ENCODE peak calls at places on chromosome 7, in seven cellular contexts. One of them, this sample, is unnamed.

GRCh38 chr7:99019523-99020412 is 124.1 kb downstream of the SMURF1 start:
- DNase-seq in CD8-positive, alpha-beta memory T cell: no peak
- DNase-seq in Peyer's patch: peak
- DNase-seq in cardiac muscle cell: no peak
- DNase-seq in aorta: peak
- DNase-seq in GM23248: no peak
- DNase-seq in fibroblast of the aortic adventitia: no peak
- DNase-seq in this sample: peak

GRCh38 chr7:22765609-22766008 is 38.6 kb downstream of the IL6 start:
- DNase-seq in CD8-positive, alpha-beta memory T cell: no peak
- DNase-seq in Peyer's patch: no peak
- DNase-seq in cardiac muscle cell: no peak
- DNase-seq in aorta: no peak
- DNase-seq in GM23248: no peak
- DNase-seq in fibroblast of the aortic adventitia: no peak
- DNase-seq in this sample: no peak

GRCh38 chr7:36904802-36905201 is 180.5 kb upstream of the AOAH start:
- DNase-seq in CD8-positive, alpha-beta memory T cell: no peak
- DNase-seq in Peyer's patch: no peak
- DNase-seq in cardiac muscle cell: no peak
- DNase-seq in aorta: no peak
- DNase-seq in GM23248: no peak
- DNase-seq in fibroblast of the aortic adventitia: no peak
- DNase-seq in this sample: no peak

GRCh38 chr7:66099551-66100407 is 14.9 kb upstream of the CRCP start:
- DNase-seq in CD8-positive, alpha-beta memory T cell: peak
- DNase-seq in Peyer's patch: peak
- DNase-seq in cardiac muscle cell: peak
- DNase-seq in aorta: peak
- DNase-seq in GM23248: peak
- DNase-seq in fibroblast of the aortic adventitia: peak
- DNase-seq in this sample: peak

GRCh38 chr7:82816272-82816671 is 346.4 kb downstream of the PCLO start:
- DNase-seq in CD8-positive, alpha-beta memory T cell: no peak
- DNase-seq in Peyer's patch: no peak
- DNase-seq in cardiac muscle cell: no peak
- DNase-seq in aorta: no peak
- DNase-seq in GM23248: peak
- DNase-seq in fibroblast of the aortic adventitia: no peak
- DNase-seq in this sample: no peak

GRCh38 chr7:87599336-87599735 is 1.3 kb downstream of the ABCB1 start:
- DNase-seq in CD8-positive, alpha-beta memory T cell: peak
- DNase-seq in Peyer's patch: peak
- DNase-seq in cardiac muscle cell: no peak
- DNase-seq in aorta: peak
- DNase-seq in GM23248: no peak
- DNase-seq in fibroblast of the aortic adventitia: no peak
- DNase-seq in this sample: no peak

GRCh38 chr7:73725703-73726466 is 6.4 kb upstream of the STX1A start:
- DNase-seq in CD8-positive, alpha-beta memory T cell: peak
- DNase-seq in Peyer's patch: peak
- DNase-seq in cardiac muscle cell: peak
- DNase-seq in aorta: peak
- DNase-seq in GM23248: peak
- DNase-seq in fibroblast of the aortic adventitia: peak
- DNase-seq in this sample: no peak

GRCh38 chr7:116341222-116341907 is 131.0 kb downstream of the TES start:
- DNase-seq in CD8-positive, alpha-beta memory T cell: no peak
- DNase-seq in Peyer's patch: no peak
- DNase-seq in cardiac muscle cell: peak
- DNase-seq in aorta: no peak
- DNase-seq in GM23248: peak
- DNase-seq in fibroblast of the aortic adventitia: no peak
- DNase-seq in this sample: no peak

GRCh38 chr7:91674470-91674869 is 206.0 kb downstream of the MTERF1 start:
- DNase-seq in CD8-positive, alpha-beta memory T cell: no peak
- DNase-seq in Peyer's patch: no peak
- DNase-seq in cardiac muscle cell: no peak
- DNase-seq in aorta: no peak
- DNase-seq in GM23248: no peak
- DNase-seq in fibroblast of the aortic adventitia: no peak
- DNase-seq in this sample: no peak

GRCh38 chr7:77811895-77812685 is 13.5 kb downstream of the PHTF2 start:
- DNase-seq in CD8-positive, alpha-beta memory T cell: no peak
- DNase-seq in Peyer's patch: no peak
- DNase-seq in cardiac muscle cell: peak
- DNase-seq in aorta: no peak
- DNase-seq in GM23248: peak
- DNase-seq in fibroblast of the aortic adventitia: peak
- DNase-seq in this sample: no peak

GRCh38 chr7:105389889-105390288 is 1.2 kb upstream of the SRPK2 start:
- DNase-seq in CD8-positive, alpha-beta memory T cell: no peak
- DNase-seq in Peyer's patch: no peak
- DNase-seq in cardiac muscle cell: no peak
- DNase-seq in aorta: no peak
- DNase-seq in GM23248: no peak
- DNase-seq in fibroblast of the aortic adventitia: no peak
- DNase-seq in this sample: no peak

GRCh38 chr7:55387062-55387965 is 22.2 kb downstream of the LANCL2 start:
- DNase-seq in CD8-positive, alpha-beta memory T cell: no peak
- DNase-seq in Peyer's patch: no peak
- DNase-seq in cardiac muscle cell: peak
- DNase-seq in aorta: no peak
- DNase-seq in GM23248: no peak
- DNase-seq in fibroblast of the aortic adventitia: peak
- DNase-seq in this sample: no peak

GRCh38 chr7:49295136-49295535 is 370.8 kb downstream of the CDC14C start:
- DNase-seq in CD8-positive, alpha-beta memory T cell: no peak
- DNase-seq in Peyer's patch: no peak
- DNase-seq in cardiac muscle cell: peak
- DNase-seq in aorta: no peak
- DNase-seq in GM23248: peak
- DNase-seq in fibroblast of the aortic adventitia: peak
- DNase-seq in this sample: no peak

GRCh38 chr7:25665346-25665745 is 437.1 kb upstream of the NPVF start:
- DNase-seq in CD8-positive, alpha-beta memory T cell: no peak
- DNase-seq in Peyer's patch: no peak
- DNase-seq in cardiac muscle cell: no peak
- DNase-seq in aorta: no peak
- DNase-seq in GM23248: peak
- DNase-seq in fibroblast of the aortic adventitia: no peak
- DNase-seq in this sample: no peak

GRCh38 chr7:15130666-15131541 is 228.4 kb upstream of the DGKB start:
- DNase-seq in CD8-positive, alpha-beta memory T cell: no peak
- DNase-seq in Peyer's patch: no peak
- DNase-seq in cardiac muscle cell: peak
- DNase-seq in aorta: no peak
- DNase-seq in GM23248: peak
- DNase-seq in fibroblast of the aortic adventitia: peak
- DNase-seq in this sample: no peak

GRCh38 chr7:32298403-32299132 is 191.6 kb downstream of the LSM5 start:
- DNase-seq in CD8-positive, alpha-beta memory T cell: no peak
- DNase-seq in Peyer's patch: no peak
- DNase-seq in cardiac muscle cell: peak
- DNase-seq in aorta: no peak
- DNase-seq in GM23248: peak
- DNase-seq in fibroblast of the aortic adventitia: no peak
- DNase-seq in this sample: no peak

GRCh38 chr7:137967143-137968018 is 34.5 kb downstream of the CREB3L2 start:
- DNase-seq in CD8-positive, alpha-beta memory T cell: no peak
- DNase-seq in Peyer's patch: no peak
- DNase-seq in cardiac muscle cell: peak
- DNase-seq in aorta: no peak
- DNase-seq in GM23248: peak
- DNase-seq in fibroblast of the aortic adventitia: no peak
- DNase-seq in this sample: no peak

GRCh38 chr7:87345166-87345927 is at the start of gene CROT:
- DNase-seq in CD8-positive, alpha-beta memory T cell: peak
- DNase-seq in Peyer's patch: peak
- DNase-seq in cardiac muscle cell: peak
- DNase-seq in aorta: peak
- DNase-seq in GM23248: peak
- DNase-seq in fibroblast of the aortic adventitia: peak
- DNase-seq in this sample: peak

GRCh38 chr7:134024729-134025128 is 102.4 kb upstream of the LRGUK start:
- DNase-seq in CD8-positive, alpha-beta memory T cell: no peak
- DNase-seq in Peyer's patch: no peak
- DNase-seq in cardiac muscle cell: peak
- DNase-seq in aorta: no peak
- DNase-seq in GM23248: no peak
- DNase-seq in fibroblast of the aortic adventitia: peak
- DNase-seq in this sample: no peak

GRCh38 chr7:94003446-94004023 is 620 bp downstream of the BET1 start:
- DNase-seq in CD8-positive, alpha-beta memory T cell: no peak
- DNase-seq in Peyer's patch: no peak
- DNase-seq in cardiac muscle cell: peak
- DNase-seq in aorta: no peak
- DNase-seq in GM23248: peak
- DNase-seq in fibroblast of the aortic adventitia: peak
- DNase-seq in this sample: no peak

GRCh38 chr7:155299539-155300202 is 2.0 kb downstream of the INSIG1 start:
- DNase-seq in CD8-positive, alpha-beta memory T cell: no peak
- DNase-seq in Peyer's patch: peak
- DNase-seq in cardiac muscle cell: no peak
- DNase-seq in aorta: no peak
- DNase-seq in GM23248: peak
- DNase-seq in fibroblast of the aortic adventitia: no peak
- DNase-seq in this sample: no peak

DNA sequence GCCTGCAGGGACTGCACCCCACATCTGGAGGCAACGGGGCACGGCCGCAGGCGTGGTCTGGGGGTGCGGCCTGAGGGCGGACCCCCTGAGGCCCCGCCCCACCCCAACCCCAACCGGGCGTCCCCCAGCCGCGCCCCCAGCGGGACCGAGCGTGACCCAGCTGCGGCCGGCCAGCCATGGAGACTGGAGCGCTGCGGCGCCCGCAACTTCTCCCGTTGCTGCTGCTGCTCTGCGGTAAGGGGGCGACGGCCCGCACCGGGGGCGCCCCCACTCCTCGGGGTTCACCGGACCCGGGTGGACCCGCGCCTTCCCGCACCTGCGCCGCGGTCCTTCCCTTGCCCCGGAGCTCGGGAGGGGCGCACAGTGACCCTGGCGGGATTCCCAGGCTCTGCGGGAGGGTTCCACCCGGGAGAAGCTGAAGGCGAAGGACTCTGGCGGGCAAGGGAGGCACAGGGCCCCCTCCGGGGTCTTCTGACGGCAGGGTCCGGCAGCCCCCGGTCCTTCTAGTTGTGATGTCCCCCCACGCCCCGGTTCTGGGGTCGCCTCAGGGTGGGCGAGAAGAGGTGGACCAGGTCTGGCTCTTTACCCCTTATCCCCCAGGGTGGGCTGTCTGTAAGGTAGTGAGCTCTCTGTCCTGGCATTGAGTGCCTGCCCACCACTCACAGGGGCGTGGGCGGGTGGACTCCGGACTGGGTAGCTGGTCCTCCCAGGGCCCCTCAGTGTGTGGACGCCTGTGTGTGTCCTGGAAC is at the start of gene RAMP3:
- DNase-seq in CD8-positive, alpha-beta memory T cell: no peak
- DNase-seq in Peyer's patch: no peak
- DNase-seq in cardiac muscle cell: no peak
- DNase-seq in aorta: peak
- DNase-seq in GM23248: peak
- DNase-seq in fibroblast of the aortic adventitia: no peak
- DNase-seq in this sample: peak
- H3K4me3 ChIP-seq in CD8-positive, alpha-beta memory T cell: no peak
- H3K4me3 ChIP-seq in Peyer's patch: peak
- H3K4me3 ChIP-seq in cardiac muscle cell: peak
- H3K4me3 ChIP-seq in aorta: no peak
- H3K4me3 ChIP-seq in GM23248: no peak
- H3K4me3 ChIP-seq in fibroblast of the aortic adventitia: no peak
- H3K4me3 ChIP-seq in this sample: peak

DNA sequence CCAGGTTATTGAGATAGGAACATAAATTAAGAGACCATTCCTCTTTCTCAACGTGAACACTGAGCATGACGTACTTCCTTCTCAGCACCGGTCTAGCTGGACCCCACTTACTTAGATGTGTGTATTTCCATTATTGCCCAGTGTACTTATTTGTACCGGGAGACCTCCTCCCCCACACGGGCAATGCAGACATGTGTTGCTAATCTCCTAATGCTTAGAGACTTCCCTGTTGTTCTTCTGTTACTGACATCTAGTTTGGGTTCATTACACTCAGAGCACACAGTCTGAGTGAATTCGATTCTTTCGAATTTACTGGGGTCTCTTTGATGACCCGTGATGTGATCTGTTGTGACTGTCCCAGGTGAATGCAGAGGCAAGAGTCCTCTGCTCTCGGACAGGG is 260.0 kb downstream of the MAD1L1 start:
- DNase-seq in CD8-positive, alpha-beta memory T cell: no peak
- DNase-seq in Peyer's patch: no peak
- DNase-seq in cardiac muscle cell: no peak
- DNase-seq in aorta: no peak
- DNase-seq in GM23248: no peak
- DNase-seq in fibroblast of the aortic adventitia: no peak
- DNase-seq in this sample: no peak
- H3K4me3 ChIP-seq in CD8-positive, alpha-beta memory T cell: no peak
- H3K4me3 ChIP-seq in Peyer's patch: no peak
- H3K4me3 ChIP-seq in cardiac muscle cell: no peak
- H3K4me3 ChIP-seq in aorta: no peak
- H3K4me3 ChIP-seq in GM23248: no peak
- H3K4me3 ChIP-seq in fibroblast of the aortic adventitia: no peak
- H3K4me3 ChIP-seq in this sample: no peak

DNA sequence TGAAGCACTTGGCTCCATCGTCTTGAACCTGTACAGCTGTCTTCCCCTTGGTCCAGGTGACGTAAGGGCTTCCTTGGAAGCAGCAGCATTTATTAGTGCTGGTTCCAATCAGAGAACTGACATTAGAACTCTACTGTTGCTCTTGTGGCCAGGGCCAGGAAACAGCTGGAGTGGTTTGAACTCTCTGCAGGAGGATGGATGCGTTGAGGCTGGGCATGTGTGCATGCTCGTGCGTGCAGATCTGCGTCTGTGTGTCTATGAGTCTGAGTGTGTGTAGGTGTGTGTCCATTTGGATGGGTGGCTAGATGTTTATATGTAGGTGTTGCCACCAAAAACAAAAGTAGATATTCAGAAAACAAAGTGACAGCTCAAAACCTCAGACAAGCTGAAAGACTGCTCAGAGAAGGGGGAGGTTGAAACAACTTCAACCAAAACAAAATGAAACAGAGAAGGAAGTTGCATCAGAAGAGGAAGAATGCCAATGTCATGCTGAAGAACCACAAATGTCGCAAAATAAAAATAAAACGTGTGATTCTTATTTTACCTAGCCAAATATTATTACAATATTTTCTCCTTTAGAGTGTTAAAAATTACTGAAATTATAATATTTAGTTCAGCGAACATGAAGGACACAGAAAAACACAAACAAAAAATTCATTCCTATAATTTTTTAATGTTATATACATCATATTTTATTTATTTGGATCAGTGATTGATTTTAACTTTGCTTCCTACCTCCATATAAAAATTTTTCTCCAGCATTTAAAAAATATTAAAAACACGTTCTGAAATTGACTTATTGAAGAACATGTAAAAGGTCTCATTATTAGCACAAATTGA is 96.1 kb upstream of the MKLN1 start:
- DNase-seq in CD8-positive, alpha-beta memory T cell: peak
- DNase-seq in Peyer's patch: peak
- DNase-seq in cardiac muscle cell: peak
- DNase-seq in aorta: peak
- DNase-seq in GM23248: peak
- DNase-seq in fibroblast of the aortic adventitia: peak
- DNase-seq in this sample: no peak
- H3K4me3 ChIP-seq in CD8-positive, alpha-beta memory T cell: peak
- H3K4me3 ChIP-seq in Peyer's patch: peak
- H3K4me3 ChIP-seq in cardiac muscle cell: no peak
- H3K4me3 ChIP-seq in aorta: no peak
- H3K4me3 ChIP-seq in GM23248: no peak
- H3K4me3 ChIP-seq in fibroblast of the aortic adventitia: no peak
- H3K4me3 ChIP-seq in this sample: peak

GRCh38 chr7:101165958-101166602 is 711 bp upstream of the VGF start:
- DNase-seq in CD8-positive, alpha-beta memory T cell: no peak
- DNase-seq in Peyer's patch: no peak
- DNase-seq in cardiac muscle cell: no peak
- DNase-seq in aorta: no peak
- DNase-seq in GM23248: no peak
- DNase-seq in fibroblast of the aortic adventitia: no peak
- DNase-seq in this sample: no peak
- H3K4me3 ChIP-seq in CD8-positive, alpha-beta memory T cell: peak
- H3K4me3 ChIP-seq in Peyer's patch: no peak
- H3K4me3 ChIP-seq in cardiac muscle cell: peak
- H3K4me3 ChIP-seq in aorta: no peak
- H3K4me3 ChIP-seq in GM23248: peak
- H3K4me3 ChIP-seq in fibroblast of the aortic adventitia: peak
- H3K4me3 ChIP-seq in this sample: peak

This sample was measured in coronary artery.